ENCODE peak calls at places on chromosomes 2 and 18, in ten cellular contexts. P is COR-L47; S is lower lobe of right lung; O is NCI-H748 treated with DMSO at 0.1 percent for 48 hours; V is activated T-helper 1 cell treated with anti-CD3 and anti-CD28 coated beads, Interleukin-2, amount 50 U/mL, for 16 hours; A is WTC11; G is fibroblast of lung; W is NCI-H82; F is coronary artery; Y is choroid plexus epithelial cell. C is an unnamed sample.

GRCh38 chr18:26803643-26804042 is 61.9 kb downstream of the AQP4 start:
- DNase-seq in P (peak), S (no peak), O (no peak), V (no peak), A (no peak), G (no peak), W (peak), F (no peak), Y (no peak), C (no peak)

GRCh38 chr2:157176602-157177001 is 80.9 kb upstream of the GALNT5 start:
- DNase-seq in P (no peak), S (no peak), O (no peak), V (no peak), A (no peak), G (no peak), W (no peak), F (no peak), Y (no peak), C (no peak)

GRCh38 chr18:3186678-3187658 is 32.8 kb downstream of the MYOM1 start:
- DNase-seq in P (no peak), S (no peak), O (no peak), V (no peak), A (no peak), G (peak), W (peak), F (no peak), Y (peak), C (no peak)

GRCh38 chr2:58601017-58601416 is 359.9 kb upstream of the FANCL start:
- DNase-seq in P (no peak), S (no peak), O (no peak), V (no peak), A (no peak), G (peak), W (no peak), F (no peak), Y (peak), C (no peak)

GRCh38 chr2:149587950-149588487 is 444 bp upstream of the MMADHC start:
- DNase-seq in P (no peak), S (no peak), O (no peak), V (no peak), A (no peak), G (no peak), W (no peak), F (no peak), Y (no peak), C (no peak)

GRCh38 chr2:69149631-69150215 is 136.7 kb downstream of the ANTXR1 start:
- DNase-seq in P (no peak), S (no peak), O (no peak), V (no peak), A (peak), G (peak), W (no peak), F (peak), Y (peak), C (no peak)

GRCh38 chr2:222299926-222300724 is 1.3 kb upstream of the PAX3 start:
- DNase-seq in P (no peak), S (no peak), O (no peak), V (no peak), A (no peak), G (no peak), W (no peak), F (no peak), Y (no peak), C (no peak)

GRCh38 chr2:223069465-223069864 is 17.5 kb downstream of the KCNE4 start:
- DNase-seq in P (no peak), S (no peak), O (no peak), V (no peak), A (no peak), G (no peak), W (no peak), F (no peak), Y (no peak), C (no peak)

GRCh38 chr2:218996937-218997336 is 3.7 kb upstream of the CRYBA2 start:
- DNase-seq in P (peak), S (no peak), O (peak), V (no peak), A (no peak), G (no peak), W (peak), F (no peak), Y (no peak), C (no peak)

GRCh38 chr2:74424139-74424992 is 2.8 kb downstream of the WDR54 start:
- DNase-seq in P (no peak), S (no peak), O (no peak), V (no peak), A (no peak), G (no peak), W (no peak), F (no peak), Y (no peak), C (no peak)

GRCh38 chr2:146239392-146240135 is 1605.3 kb upstream of the ACVR2A start:
- DNase-seq in P (no peak), S (no peak), O (no peak), V (no peak), A (no peak), G (peak), W (no peak), F (no peak), Y (peak), C (no peak)

GRCh38 chr2:181977661-181978350 is 7.8 kb upstream of the PPP1R1C start:
- DNase-seq in P (no peak), S (no peak), O (no peak), V (no peak), A (no peak), G (no peak), W (no peak), F (no peak), Y (peak), C (no peak)

GRCh38 chr18:2653467-2653866 is 2.1 kb upstream of the SMCHD1 start:
- DNase-seq in P (no peak), S (no peak), O (no peak), V (no peak), A (no peak), G (no peak), W (no peak), F (no peak), Y (no peak), C (peak)

GRCh38 chr2:213021971-213022899 is 129.2 kb downstream of the IKZF2 start:
- DNase-seq in P (no peak), S (no peak), O (no peak), V (no peak), A (no peak), G (peak), W (no peak), F (no peak), Y (peak), C (no peak)

GRCh38 chr2:97766567-97766966 is 53.2 kb downstream of the ZAP70 start:
- DNase-seq in P (no peak), S (no peak), O (no peak), V (no peak), A (no peak), G (no peak), W (no peak), F (no peak), Y (no peak), C (no peak)

GRCh38 chr2:101550555-101550954 is 75.6 kb upstream of the RFX8 start:
- DNase-seq in P (no peak), S (no peak), O (no peak), V (no peak), A (no peak), G (no peak), W (no peak), F (no peak), Y (no peak), C (no peak)

C was measured in naive B cell.